ENCODE peak calls at places on chromosome 3, in four cellular contexts. O is spleen, G is brain microvascular endothelial cell, E is ovary. A is an unnamed sample.
A peak's percentile ranks its signal among the peaks of the same experiment; 100 is the strongest.

GRCh38 chr3:54223063-54223462 is 100.7 kb downstream of the CACNA2D3 start:
- DNase-seq in O (no peak), G (no peak), E (no peak), A (no peak)

GRCh38 chr3:111763101-111763500 is 96.0 kb upstream of the PHLDB2 start:
- DNase-seq in O (no peak), G (no peak), E (no peak), A (no peak)

GRCh38 chr3:155753038-155753647 is 8.3 kb upstream of the PLCH1 start:
- DNase-seq in O (no peak), G (no peak), E (no peak), A (no peak)

GRCh38 chr3:170049146-170050000 is 11.6 kb downstream of the GPR160 start:
- DNase-seq in O (peak; percentile 72), G (peak; percentile 42), E (no peak), A (no peak)

GRCh38 chr3:60313382-60313781 is 937.9 kb downstream of the FHIT start:
- DNase-seq in O (no peak), G (no peak), E (no peak), A (no peak)

GRCh38 chr3:197216914-197217313 is 81.5 kb downstream of the DLG1 start:
- DNase-seq in O (no peak), G (no peak), E (no peak), A (no peak)

GRCh38 chr3:69385033-69385722 is 710 bp downstream of the FRMD4B start:
- DNase-seq in O (no peak), G (no peak), E (no peak), A (no peak)

GRCh38 chr3:52606373-52607085 is 70.1 kb downstream of the UQCC5 start:
- DNase-seq in O (no peak), G (peak; percentile 14), E (no peak), A (peak; percentile 3)

GRCh38 chr3:73674280-73674679 is 49.5 kb upstream of the PDZRN3 start:
- DNase-seq in O (no peak), G (peak; percentile 26), E (no peak), A (no peak)

GRCh38 chr3:67389176-67389575 is 265.2 kb downstream of the SUCLG2 start:
- DNase-seq in O (no peak), G (no peak), E (no peak), A (no peak)

GRCh38 chr3:9703736-9704342 is at the start of gene CPNE9:
- DNase-seq in O (peak; percentile 64), G (no peak), E (no peak), A (no peak)

GRCh38 chr3:159971311-159971710 is 17.3 kb upstream of the IL12A start:
- DNase-seq in O (no peak), G (no peak), E (no peak), A (no peak)

GRCh38 chr3:146554168-146554760 is 9.9 kb upstream of the PLSCR1 start:
- DNase-seq in O (no peak), G (no peak), E (no peak), A (no peak)

GRCh38 chr3:126300761-126301481 is 56.3 kb downstream of the KLF15 start:
- DNase-seq in O (peak; percentile 56), G (no peak), E (no peak), A (no peak)

GRCh38 chr3:45417949-45418847 is 29.8 kb downstream of the LARS2 start:
- DNase-seq in O (no peak), G (no peak), E (no peak), A (no peak)

GRCh38 chr3:193559100-193559499 is 4.4 kb upstream of the ATP13A4 start:
- DNase-seq in O (no peak), G (no peak), E (no peak), A (no peak)

GRCh38 chr3:193563429-193563828 is 8.7 kb upstream of the ATP13A4 start:
- DNase-seq in O (no peak), G (no peak), E (no peak), A (no peak)

GRCh38 chr3:193560091-193560490 is 5.4 kb upstream of the ATP13A4 start:
- DNase-seq in O (no peak), G (no peak), E (no peak), A (no peak)

GRCh38 chr3:193560870-193561269 is 6.2 kb upstream of the ATP13A4 start:
- DNase-seq in O (no peak), G (no peak), E (no peak), A (no peak)

GRCh38 chr3:193563999-193564398 is 9.3 kb upstream of the ATP13A4 start:
- DNase-seq in O (no peak), G (no peak), E (no peak), A (no peak)
- TF ChIP-seq CTCF in O (no peak), G (peak; percentile 38), E (no peak), A (peak; percentile 9)

GRCh38 chr3:120682095-120682681 is at the start of gene HGD:
- DNase-seq in O (no peak), G (no peak), E (no peak), A (no peak)
- H3K4me3 ChIP-seq in O (no peak within 1 kb of the TSS), G (no peak within 1 kb of the TSS), E (no peak within 1 kb of the TSS), A (no peak within 1 kb of the TSS)

DNA sequence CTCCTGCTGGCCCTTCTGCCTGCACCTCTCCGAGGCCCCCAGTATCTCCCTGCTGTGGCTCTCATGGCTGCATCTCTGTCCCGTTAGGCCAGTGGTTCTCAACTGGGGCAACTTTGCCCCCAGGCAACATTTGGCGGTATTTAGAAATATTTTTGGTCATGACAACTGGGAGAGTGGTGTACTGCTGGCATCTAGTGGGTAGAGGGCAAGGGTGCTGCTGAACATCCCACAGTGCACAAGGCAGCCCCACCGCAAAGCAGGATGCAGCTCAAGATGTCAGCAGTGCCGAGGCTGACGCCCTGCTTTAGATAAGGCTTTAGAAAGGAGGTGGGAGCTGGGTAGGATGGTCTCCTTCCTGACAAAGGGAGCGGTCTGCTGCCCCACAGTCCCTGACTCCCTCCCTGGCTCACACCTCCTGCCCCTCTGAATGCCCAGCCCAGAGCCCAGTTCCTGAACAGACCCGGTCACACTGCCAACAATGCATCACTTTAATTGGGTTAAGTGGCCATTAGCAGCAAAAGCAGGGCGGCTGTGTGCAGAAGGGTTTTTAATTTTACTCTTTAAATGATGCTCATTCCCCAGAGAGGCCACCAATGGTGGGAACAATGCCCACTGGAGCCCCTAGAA is 68.8 kb upstream of the TMEM115 start:
- DNase-seq in O (no peak), G (no peak), E (no peak), A (no peak)
- TF ChIP-seq CTCF in O (peak; percentile 45), G (peak; percentile 18), E (no peak), A (peak; percentile 19)

DNA sequence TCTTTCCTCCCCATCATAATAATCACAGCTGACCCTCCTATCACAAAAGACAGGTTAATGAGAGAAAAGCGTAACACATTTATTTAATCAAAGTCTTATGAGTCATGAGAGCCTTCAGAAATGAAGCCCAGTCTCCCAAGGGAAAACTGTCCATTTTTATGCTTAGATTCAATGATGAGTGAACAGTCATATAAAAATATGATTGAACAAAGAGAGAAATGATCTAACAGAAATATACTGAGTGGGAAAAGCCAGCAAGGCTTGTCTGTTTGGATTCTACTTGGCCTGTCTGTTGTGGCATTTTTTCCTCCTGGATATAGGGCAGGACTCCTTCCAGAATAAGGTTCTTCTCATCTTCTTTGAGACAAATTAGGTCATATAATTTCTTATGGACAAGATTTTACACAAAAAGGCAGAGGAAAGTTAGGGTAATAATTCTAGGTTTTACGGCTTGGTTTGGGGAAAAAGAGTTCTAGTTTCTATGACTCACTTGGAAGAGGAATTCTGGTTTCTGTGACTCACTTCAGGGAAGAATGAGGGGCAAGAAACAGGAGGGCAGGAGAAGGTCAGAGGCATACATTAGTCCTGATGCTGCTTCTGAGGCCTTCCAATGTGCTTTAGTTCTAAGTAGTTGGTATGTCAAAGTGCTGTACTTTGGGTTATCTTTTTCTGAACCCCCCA is 534.2 kb downstream of the ZIC1 start:
- DNase-seq in O (no peak), G (peak; percentile 89), E (no peak), A (peak; percentile 77)
- H3K4me3 ChIP-seq in O (no peak overlapping the region), G (no peak overlapping the region), E (no peak overlapping the region), A (no peak overlapping the region)

A was measured in HFF-Myc.